ENCODE peak calls at places on chromosome 10, in nine cellular contexts. One of them, this sample, is unnamed.

GRCh38 chr10:52755297-52756062 is 17.1 kb downstream of the MBL2 start:
- DNase-seq in Karpas-422: no peak
- DNase-seq in A549: no peak
- DNase-seq in body of pancreas: no peak
- DNase-seq in cardiac muscle cell: peak; percentile 94
- DNase-seq in lower lobe of right lung: no peak
- DNase-seq in aorta: no peak
- DNase-seq in fibroblast of lung: peak; percentile 70
- DNase-seq in GM23338: no peak
- DNase-seq in this sample: peak; percentile 15

GRCh38 chr10:76297787-76298281 is 866.4 kb downstream of the LRMDA start:
- DNase-seq in Karpas-422: no peak
- DNase-seq in A549: no peak
- DNase-seq in body of pancreas: peak; percentile 28
- DNase-seq in cardiac muscle cell: no peak
- DNase-seq in lower lobe of right lung: no peak
- DNase-seq in aorta: no peak
- DNase-seq in fibroblast of lung: no peak
- DNase-seq in GM23338: no peak
- DNase-seq in this sample: peak; percentile 3

GRCh38 chr10:70145666-70146488 is 623 bp downstream of the TYSND1 start:
- DNase-seq in Karpas-422: peak; percentile 90
- DNase-seq in A549: peak; percentile 69
- DNase-seq in body of pancreas: peak; percentile 61
- DNase-seq in cardiac muscle cell: peak; percentile 61
- DNase-seq in lower lobe of right lung: peak; percentile 83
- DNase-seq in aorta: peak; percentile 92
- DNase-seq in fibroblast of lung: peak; percentile 64
- DNase-seq in GM23338: peak; percentile 69
- DNase-seq in this sample: peak; percentile 66

GRCh38 chr10:120841522-120842189 is 9.5 kb upstream of the WDR11 start:
- DNase-seq in Karpas-422: no peak
- DNase-seq in A549: no peak
- DNase-seq in body of pancreas: no peak
- DNase-seq in cardiac muscle cell: peak; percentile 45
- DNase-seq in lower lobe of right lung: no peak
- DNase-seq in aorta: no peak
- DNase-seq in fibroblast of lung: peak; percentile 34
- DNase-seq in GM23338: no peak
- DNase-seq in this sample: peak; percentile 53

GRCh38 chr10:17655567-17656146 is 11.7 kb downstream of the STAM start:
- DNase-seq in Karpas-422: no peak
- DNase-seq in A549: no peak
- DNase-seq in body of pancreas: no peak
- DNase-seq in cardiac muscle cell: no peak
- DNase-seq in lower lobe of right lung: no peak
- DNase-seq in aorta: no peak
- DNase-seq in fibroblast of lung: peak; percentile 75
- DNase-seq in GM23338: no peak
- DNase-seq in this sample: no peak

GRCh38 chr10:124703372-124703771 is 40.8 kb downstream of the FAM53B start:
- DNase-seq in Karpas-422: no peak
- DNase-seq in A549: no peak
- DNase-seq in body of pancreas: no peak
- DNase-seq in cardiac muscle cell: no peak
- DNase-seq in lower lobe of right lung: no peak
- DNase-seq in aorta: no peak
- DNase-seq in fibroblast of lung: no peak
- DNase-seq in GM23338: no peak
- DNase-seq in this sample: no peak

GRCh38 chr10:77455538-77455937 is 182.1 kb downstream of the KCNMA1 start:
- DNase-seq in Karpas-422: no peak
- DNase-seq in A549: no peak
- DNase-seq in body of pancreas: peak; percentile 38
- DNase-seq in cardiac muscle cell: no peak
- DNase-seq in lower lobe of right lung: no peak
- DNase-seq in aorta: no peak
- DNase-seq in fibroblast of lung: peak; percentile 38
- DNase-seq in GM23338: no peak
- DNase-seq in this sample: no peak

GRCh38 chr10:2111936-2112335 is 374.6 kb upstream of the ADARB2 start:
- DNase-seq in Karpas-422: no peak
- DNase-seq in A549: peak; percentile 5
- DNase-seq in body of pancreas: no peak
- DNase-seq in cardiac muscle cell: no peak
- DNase-seq in lower lobe of right lung: no peak
- DNase-seq in aorta: no peak
- DNase-seq in fibroblast of lung: peak; percentile 94
- DNase-seq in GM23338: peak; percentile 3
- DNase-seq in this sample: no peak

GRCh38 chr10:80568306-80568705 is 30.6 kb downstream of the SH2D4B start:
- DNase-seq in Karpas-422: no peak
- DNase-seq in A549: no peak
- DNase-seq in body of pancreas: no peak
- DNase-seq in cardiac muscle cell: no peak
- DNase-seq in lower lobe of right lung: no peak
- DNase-seq in aorta: no peak
- DNase-seq in fibroblast of lung: no peak
- DNase-seq in GM23338: no peak
- DNase-seq in this sample: no peak

GRCh38 chr10:106182542-106182941 is 982.0 kb downstream of the SORCS1 start:
- DNase-seq in Karpas-422: no peak
- DNase-seq in A549: no peak
- DNase-seq in body of pancreas: peak; percentile 15
- DNase-seq in cardiac muscle cell: no peak
- DNase-seq in lower lobe of right lung: peak; percentile 49
- DNase-seq in aorta: no peak
- DNase-seq in fibroblast of lung: no peak
- DNase-seq in GM23338: no peak
- DNase-seq in this sample: peak; percentile 9

GRCh38 chr10:3067045-3067858 is at the start of gene PFKP:
- DNase-seq in Karpas-422: peak; percentile 85
- DNase-seq in A549: peak; percentile 49
- DNase-seq in body of pancreas: peak; percentile 38
- DNase-seq in cardiac muscle cell: no peak
- DNase-seq in lower lobe of right lung: no peak
- DNase-seq in aorta: peak; percentile 86
- DNase-seq in fibroblast of lung: peak; percentile 23
- DNase-seq in GM23338: peak; percentile 69
- DNase-seq in this sample: peak; percentile 28

GRCh38 chr10:86652361-86653202 is 1.8 kb upstream of the OPN4 start:
- DNase-seq in Karpas-422: no peak
- DNase-seq in A549: no peak
- DNase-seq in body of pancreas: no peak
- DNase-seq in cardiac muscle cell: peak; percentile 31
- DNase-seq in lower lobe of right lung: peak; percentile 34
- DNase-seq in aorta: peak; percentile 59
- DNase-seq in fibroblast of lung: peak; percentile 23
- DNase-seq in GM23338: no peak
- DNase-seq in this sample: no peak

GRCh38 chr10:73537288-73537687 is 41.5 kb upstream of the PPP3CB start:
- DNase-seq in Karpas-422: no peak
- DNase-seq in A549: no peak
- DNase-seq in body of pancreas: no peak
- DNase-seq in cardiac muscle cell: no peak
- DNase-seq in lower lobe of right lung: no peak
- DNase-seq in aorta: no peak
- DNase-seq in fibroblast of lung: peak; percentile 15
- DNase-seq in GM23338: no peak
- DNase-seq in this sample: no peak

GRCh38 chr10:100743626-100744135 is 1.7 kb upstream of the PAX2 start:
- DNase-seq in Karpas-422: peak; percentile 88
- DNase-seq in A549: peak; percentile 85
- DNase-seq in body of pancreas: peak; percentile 69
- DNase-seq in cardiac muscle cell: peak; percentile 82
- DNase-seq in lower lobe of right lung: no peak
- DNase-seq in aorta: no peak
- DNase-seq in fibroblast of lung: peak; percentile 44
- DNase-seq in GM23338: peak; percentile 77
- DNase-seq in this sample: peak; percentile 63

GRCh38 chr10:91410638-91411367 is 659 bp downstream of the HECTD2 start:
- DNase-seq in Karpas-422: no peak
- DNase-seq in A549: no peak
- DNase-seq in body of pancreas: no peak
- DNase-seq in cardiac muscle cell: peak; percentile 50
- DNase-seq in lower lobe of right lung: no peak
- DNase-seq in aorta: no peak
- DNase-seq in fibroblast of lung: peak; percentile 71
- DNase-seq in GM23338: no peak
- DNase-seq in this sample: peak; percentile 62

GRCh38 chr10:34113504-34114225 is 701.4 kb downstream of the PARD3 start:
- DNase-seq in Karpas-422: no peak
- DNase-seq in A549: no peak
- DNase-seq in body of pancreas: no peak
- DNase-seq in cardiac muscle cell: no peak
- DNase-seq in lower lobe of right lung: no peak
- DNase-seq in aorta: no peak
- DNase-seq in fibroblast of lung: no peak
- DNase-seq in GM23338: peak; percentile 85
- DNase-seq in this sample: no peak

GRCh38 chr10:69377191-69377590 is 39.5 kb downstream of the TACR2 start:
- DNase-seq in Karpas-422: no peak
- DNase-seq in A549: no peak
- DNase-seq in body of pancreas: no peak
- DNase-seq in cardiac muscle cell: no peak
- DNase-seq in lower lobe of right lung: no peak
- DNase-seq in aorta: no peak
- DNase-seq in fibroblast of lung: no peak
- DNase-seq in GM23338: no peak
- DNase-seq in this sample: no peak

DNA sequence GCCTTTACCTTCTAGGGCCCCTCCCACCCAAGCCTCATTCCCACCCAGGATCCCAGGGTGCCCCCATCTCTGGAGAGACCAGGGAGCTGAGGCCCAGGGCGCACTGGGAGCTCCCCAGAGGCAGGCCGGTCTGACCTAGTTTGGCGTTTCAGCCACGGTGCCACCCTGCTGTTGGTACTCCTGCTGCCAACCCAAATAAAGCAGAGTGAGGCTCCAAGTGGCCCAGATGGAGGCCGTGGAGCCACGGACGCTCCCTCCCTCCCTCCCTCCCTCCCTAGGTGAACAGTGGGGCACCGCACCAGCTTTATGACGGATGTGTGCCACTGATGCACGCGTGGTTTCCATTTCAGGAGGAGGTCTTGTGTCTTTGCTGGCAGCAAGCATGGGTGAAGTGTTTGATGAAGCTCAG is 1.8 kb downstream of the INPP5A start:
- DNase-seq in Karpas-422: no peak
- DNase-seq in A549: no peak
- DNase-seq in body of pancreas: peak; percentile 76
- DNase-seq in cardiac muscle cell: no peak
- DNase-seq in lower lobe of right lung: peak; percentile 68
- DNase-seq in aorta: peak; percentile 86
- DNase-seq in fibroblast of lung: peak; percentile 20
- DNase-seq in GM23338: no peak
- DNase-seq in this sample: no peak
- H3K4me1 ChIP-seq in Karpas-422: peaks cover 52% of the 10 kb centered on the region
- H3K4me1 ChIP-seq in A549: peaks cover 20% of the 10 kb centered on the region
- H3K4me1 ChIP-seq in body of pancreas: peaks cover 60% of the 10 kb centered on the region
- H3K4me1 ChIP-seq in cardiac muscle cell: peaks cover 41% of the 10 kb centered on the region
- H3K4me1 ChIP-seq in lower lobe of right lung: peaks cover 66% of the 10 kb centered on the region
- H3K4me1 ChIP-seq in aorta: no peaks in the 10 kb centered on the region
- H3K4me1 ChIP-seq in fibroblast of lung: peaks cover 16% of the 10 kb centered on the region
- H3K4me1 ChIP-seq in GM23338: peaks cover 14% of the 10 kb centered on the region
- H3K4me1 ChIP-seq in this sample: no peaks in the 10 kb centered on the region

DNA sequence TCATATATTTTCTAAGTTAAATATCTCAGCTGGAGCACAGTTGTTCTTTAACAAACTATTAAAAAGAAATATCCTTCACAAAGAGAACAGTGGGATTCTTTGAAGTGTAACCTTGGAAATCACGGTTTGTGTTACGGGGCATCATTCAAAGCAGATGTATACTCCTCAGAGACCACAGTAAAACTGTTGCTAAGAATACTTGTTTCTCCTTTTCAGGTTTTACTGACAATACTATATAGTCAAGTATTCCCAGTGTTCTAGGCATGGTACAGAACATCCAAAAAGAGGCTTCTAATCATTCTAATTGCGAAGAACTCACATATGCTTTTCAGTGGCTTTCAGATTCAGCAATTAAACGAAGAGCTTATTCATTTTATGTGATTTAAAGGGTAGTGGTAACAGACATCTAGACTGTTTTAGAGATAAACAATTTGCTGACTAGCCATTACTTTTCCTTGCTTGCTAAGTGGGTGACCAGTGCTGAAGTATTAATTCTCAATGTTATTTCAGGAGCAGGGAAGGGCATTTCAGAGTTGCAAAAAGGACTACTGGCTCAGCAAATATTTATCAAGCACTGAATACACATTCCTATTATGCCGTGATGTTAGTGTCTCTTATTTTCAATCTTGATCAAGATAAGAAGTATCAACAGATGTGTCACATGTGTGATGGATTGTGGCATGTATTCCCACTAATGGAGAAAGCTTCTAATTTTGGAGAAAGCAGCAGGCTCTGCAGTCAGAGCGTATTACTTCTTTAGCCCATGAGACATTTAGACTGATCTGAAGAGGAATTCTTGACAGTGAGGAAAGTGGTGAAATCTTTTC is 236.8 kb downstream of the RNLS start:
- DNase-seq in Karpas-422: no peak
- DNase-seq in A549: peak; percentile 10
- DNase-seq in body of pancreas: no peak
- DNase-seq in cardiac muscle cell: no peak
- DNase-seq in lower lobe of right lung: no peak
- DNase-seq in aorta: no peak
- DNase-seq in fibroblast of lung: peak; percentile 9
- DNase-seq in GM23338: peak; percentile 19
- DNase-seq in this sample: no peak
- H3K4me1 ChIP-seq in Karpas-422: peaks cover 8% of the 10 kb centered on the region
- H3K4me1 ChIP-seq in A549: peaks cover 6% of the 10 kb centered on the region
- H3K4me1 ChIP-seq in body of pancreas: peaks cover 23% of the 10 kb centered on the region
- H3K4me1 ChIP-seq in cardiac muscle cell: peaks cover 57% of the 10 kb centered on the region
- H3K4me1 ChIP-seq in lower lobe of right lung: peaks cover 14% of the 10 kb centered on the region
- H3K4me1 ChIP-seq in aorta: peaks cover 5% of the 10 kb centered on the region
- H3K4me1 ChIP-seq in fibroblast of lung: no peaks in the 10 kb centered on the region
- H3K4me1 ChIP-seq in GM23338: peaks cover 39% of the 10 kb centered on the region
- H3K4me1 ChIP-seq in this sample: no peaks in the 10 kb centered on the region

GRCh38 chr10:45420453-45421192 is 46.6 kb downstream of the ALOX5 start:
- DNase-seq in Karpas-422: no peak
- DNase-seq in A549: no peak
- DNase-seq in body of pancreas: peak; percentile 98
- DNase-seq in cardiac muscle cell: peak; percentile 75
- DNase-seq in lower lobe of right lung: peak; percentile 79
- DNase-seq in aorta: peak; percentile 88
- DNase-seq in fibroblast of lung: peak; percentile 62
- DNase-seq in GM23338: no peak
- DNase-seq in this sample: peak; percentile 70
- H3K4me1 ChIP-seq in Karpas-422: peaks cover 37% of the 10 kb centered on the region
- H3K4me1 ChIP-seq in A549: no peaks in the 10 kb centered on the region
- H3K4me1 ChIP-seq in body of pancreas: peaks cover 39% of the 10 kb centered on the region
- H3K4me1 ChIP-seq in cardiac muscle cell: no peaks in the 10 kb centered on the region
- H3K4me1 ChIP-seq in lower lobe of right lung: peaks cover 61% of the 10 kb centered on the region
- H3K4me1 ChIP-seq in aorta: no peaks in the 10 kb centered on the region
- H3K4me1 ChIP-seq in fibroblast of lung: no peaks in the 10 kb centered on the region
- H3K4me1 ChIP-seq in GM23338: peaks cover 5% of the 10 kb centered on the region
- H3K4me1 ChIP-seq in this sample: peaks cover 2% of the 10 kb centered on the region

DNA sequence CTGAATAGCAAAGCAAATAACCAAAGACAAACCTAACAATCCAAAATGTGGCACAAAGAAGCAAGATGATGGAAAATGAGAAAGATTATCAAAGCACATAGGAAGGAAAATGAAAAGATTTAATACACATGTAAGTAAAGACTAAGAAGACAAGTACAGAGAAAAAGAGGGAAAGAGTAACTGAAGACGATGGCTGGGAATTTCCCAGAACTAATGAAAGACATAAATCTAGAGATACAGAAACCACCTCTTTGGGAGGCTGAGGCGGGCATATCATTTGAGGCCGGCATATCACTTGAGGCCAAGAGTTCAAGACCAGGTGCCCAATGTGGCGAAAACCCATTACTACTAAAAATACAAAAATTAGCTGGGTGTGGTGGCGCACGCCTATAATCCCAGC is 46.8 kb downstream of the CCDC6 start:
- DNase-seq in Karpas-422: no peak
- DNase-seq in A549: no peak
- DNase-seq in body of pancreas: no peak
- DNase-seq in cardiac muscle cell: no peak
- DNase-seq in lower lobe of right lung: no peak
- DNase-seq in aorta: no peak
- DNase-seq in fibroblast of lung: no peak
- DNase-seq in GM23338: no peak
- DNase-seq in this sample: no peak
- H3K4me1 ChIP-seq in Karpas-422: peaks cover 6% of the 10 kb centered on the region
- H3K4me1 ChIP-seq in A549: no peaks in the 10 kb centered on the region
- H3K4me1 ChIP-seq in body of pancreas: peaks cover 34% of the 10 kb centered on the region
- H3K4me1 ChIP-seq in cardiac muscle cell: peaks cover 14% of the 10 kb centered on the region
- H3K4me1 ChIP-seq in lower lobe of right lung: peaks cover 15% of the 10 kb centered on the region
- H3K4me1 ChIP-seq in aorta: peaks cover 4% of the 10 kb centered on the region
- H3K4me1 ChIP-seq in fibroblast of lung: peaks cover 2% of the 10 kb centered on the region
- H3K4me1 ChIP-seq in GM23338: peaks cover 45% of the 10 kb centered on the region
- H3K4me1 ChIP-seq in this sample: peaks cover 3% of the 10 kb centered on the region